ENCODE peak calls at places on chromosomes 7 and 10, in four cellular contexts. One of them, this sample, is unnamed.
A peak's percentile ranks its signal among the peaks of the same experiment; 100 is the strongest.

GRCh38 chr10:77898323-77899079 is 28.1 kb downstream of the DLG5 start:
- DNase-seq in nephron progenitor cell: no peak
- DNase-seq in tibial nerve: no peak
- DNase-seq in NB4: no peak
- DNase-seq in this sample: peak; percentile 83

GRCh38 chr10:78462728-78463228 is 429.1 kb downstream of the RPS24 start:
- DNase-seq in nephron progenitor cell: no peak
- DNase-seq in tibial nerve: no peak
- DNase-seq in NB4: no peak
- DNase-seq in this sample: no peak

GRCh38 chr7:4792537-4793126 is 17.2 kb downstream of the AP5Z1 start:
- DNase-seq in nephron progenitor cell: peak; percentile 37
- DNase-seq in tibial nerve: no peak
- DNase-seq in NB4: no peak
- DNase-seq in this sample: no peak

GRCh38 chr7:42237891-42238531 is 1.0 kb upstream of the GLI3 start:
- DNase-seq in nephron progenitor cell: peak; percentile 85
- DNase-seq in tibial nerve: peak; percentile 81
- DNase-seq in NB4: peak; percentile 18
- DNase-seq in this sample: no peak

GRCh38 chr10:70617798-70618568 is 15.4 kb upstream of the PRF1 start:
- DNase-seq in nephron progenitor cell: no peak
- DNase-seq in tibial nerve: no peak
- DNase-seq in NB4: no peak
- DNase-seq in this sample: no peak

GRCh38 chr10:102646610-102647432 is 2.5 kb downstream of the TRIM8 start:
- DNase-seq in nephron progenitor cell: peak; percentile 26
- DNase-seq in tibial nerve: peak; percentile 66
- DNase-seq in NB4: peak; percentile 52
- DNase-seq in this sample: no peak

GRCh38 chr10:122121059-122121458 is 132.1 kb downstream of the TACC2 start:
- DNase-seq in nephron progenitor cell: no peak
- DNase-seq in tibial nerve: no peak
- DNase-seq in NB4: no peak
- DNase-seq in this sample: no peak

GRCh38 chr7:80622531-80622930 is 15.9 kb upstream of the CD36 start:
- DNase-seq in nephron progenitor cell: no peak
- DNase-seq in tibial nerve: no peak
- DNase-seq in NB4: no peak
- DNase-seq in this sample: no peak

GRCh38 chr10:46551701-46552525 is 4.5 kb downstream of the GPRIN2 start:
- DNase-seq in nephron progenitor cell: peak; percentile 5
- DNase-seq in tibial nerve: peak; percentile 4
- DNase-seq in NB4: no peak
- DNase-seq in this sample: no peak

GRCh38 chr10:35890061-35890969 is 248.2 kb upstream of the FZD8 start:
- DNase-seq in nephron progenitor cell: peak; percentile 11
- DNase-seq in tibial nerve: no peak
- DNase-seq in NB4: no peak
- DNase-seq in this sample: no peak

GRCh38 chr7:101179117-101179779 is 845 bp downstream of the NAT16 start:
- DNase-seq in nephron progenitor cell: no peak
- DNase-seq in tibial nerve: no peak
- DNase-seq in NB4: peak; percentile 37
- DNase-seq in this sample: no peak

GRCh38 chr7:48250441-48250951 is 79.2 kb downstream of the ABCA13 start:
- DNase-seq in nephron progenitor cell: no peak
- DNase-seq in tibial nerve: no peak
- DNase-seq in NB4: no peak
- DNase-seq in this sample: no peak

GRCh38 chr10:122154733-122155366 is 116.2 kb upstream of the BTBD16 start:
- DNase-seq in nephron progenitor cell: no peak
- DNase-seq in tibial nerve: peak; percentile 48
- DNase-seq in NB4: no peak
- DNase-seq in this sample: no peak

GRCh38 chr10:68561804-68562649 is 1.9 kb downstream of the TET1 start:
- DNase-seq in nephron progenitor cell: peak; percentile 52
- DNase-seq in tibial nerve: peak; percentile 10
- DNase-seq in NB4: no peak
- DNase-seq in this sample: no peak

GRCh38 chr7:15628876-15629275 is 57.6 kb downstream of the MEOX2 start:
- DNase-seq in nephron progenitor cell: no peak
- DNase-seq in tibial nerve: no peak
- DNase-seq in NB4: no peak
- DNase-seq in this sample: peak; percentile 21

GRCh38 chr7:131656980-131657725 is 100.7 kb upstream of the PODXL start:
- DNase-seq in nephron progenitor cell: no peak
- DNase-seq in tibial nerve: no peak
- DNase-seq in NB4: no peak
- DNase-seq in this sample: no peak

GRCh38 chr7:23266918-23267317 is 20.3 kb downstream of the GPNMB start:
- DNase-seq in nephron progenitor cell: no peak
- DNase-seq in tibial nerve: no peak
- DNase-seq in NB4: no peak
- DNase-seq in this sample: no peak

GRCh38 chr10:68560201-68560915 is at the start of gene TET1:
- DNase-seq in nephron progenitor cell: peak; percentile 87
- DNase-seq in tibial nerve: peak; percentile 45
- DNase-seq in NB4: peak; percentile 84
- DNase-seq in this sample: no peak

GRCh38 chr10:34319197-34319846 is 495.8 kb downstream of the PARD3 start:
- DNase-seq in nephron progenitor cell: no peak
- DNase-seq in tibial nerve: no peak
- DNase-seq in NB4: no peak
- DNase-seq in this sample: peak; percentile 71

GRCh38 chr7:99504281-99504602 is 220 bp upstream of the ZKSCAN5 start:
- DNase-seq in nephron progenitor cell: peak; percentile 99
- DNase-seq in tibial nerve: no peak
- DNase-seq in NB4: no peak
- DNase-seq in this sample: no peak

GRCh38 chr10:6069101-6069931 is 7.1 kb upstream of the IL2RA start:
- DNase-seq in nephron progenitor cell: no peak
- DNase-seq in tibial nerve: no peak
- DNase-seq in NB4: peak; percentile 73
- DNase-seq in this sample: no peak

GRCh38 chr7:131108212-131108980 is 219.3 kb upstream of the MKLN1 start:
- DNase-seq in nephron progenitor cell: peak; percentile 41
- DNase-seq in tibial nerve: no peak
- DNase-seq in NB4: peak; percentile 12
- DNase-seq in this sample: no peak

GRCh38 chr10:28551086-28551485 is 18.2 kb downstream of the WAC start:
- DNase-seq in nephron progenitor cell: no peak
- DNase-seq in tibial nerve: no peak
- DNase-seq in NB4: no peak
- DNase-seq in this sample: no peak

GRCh38 chr7:46569117-46569433 is 648.0 kb upstream of the IGFBP3 start:
- DNase-seq in nephron progenitor cell: peak; percentile 36
- DNase-seq in tibial nerve: no peak
- DNase-seq in NB4: no peak
- DNase-seq in this sample: no peak

GRCh38 chr10:22505923-22506685 is 160.8 kb downstream of the SPAG6 start:
- DNase-seq in nephron progenitor cell: peak; percentile 37
- DNase-seq in tibial nerve: no peak
- DNase-seq in NB4: peak; percentile 3
- DNase-seq in this sample: peak; percentile 57

GRCh38 chr10:3963191-3963673 is 178.2 kb upstream of the KLF6 start:
- DNase-seq in nephron progenitor cell: no peak
- DNase-seq in tibial nerve: no peak
- DNase-seq in NB4: no peak
- DNase-seq in this sample: no peak

GRCh38 chr10:89531359-89531758 is 4.0 kb downstream of the SLC16A12 start:
- DNase-seq in nephron progenitor cell: no peak
- DNase-seq in tibial nerve: no peak
- DNase-seq in NB4: peak; percentile 9
- DNase-seq in this sample: no peak

GRCh38 chr10:86647773-86648705 is 6.3 kb upstream of the OPN4 start:
- DNase-seq in nephron progenitor cell: no peak
- DNase-seq in tibial nerve: no peak
- DNase-seq in NB4: no peak
- DNase-seq in this sample: no peak

DNA sequence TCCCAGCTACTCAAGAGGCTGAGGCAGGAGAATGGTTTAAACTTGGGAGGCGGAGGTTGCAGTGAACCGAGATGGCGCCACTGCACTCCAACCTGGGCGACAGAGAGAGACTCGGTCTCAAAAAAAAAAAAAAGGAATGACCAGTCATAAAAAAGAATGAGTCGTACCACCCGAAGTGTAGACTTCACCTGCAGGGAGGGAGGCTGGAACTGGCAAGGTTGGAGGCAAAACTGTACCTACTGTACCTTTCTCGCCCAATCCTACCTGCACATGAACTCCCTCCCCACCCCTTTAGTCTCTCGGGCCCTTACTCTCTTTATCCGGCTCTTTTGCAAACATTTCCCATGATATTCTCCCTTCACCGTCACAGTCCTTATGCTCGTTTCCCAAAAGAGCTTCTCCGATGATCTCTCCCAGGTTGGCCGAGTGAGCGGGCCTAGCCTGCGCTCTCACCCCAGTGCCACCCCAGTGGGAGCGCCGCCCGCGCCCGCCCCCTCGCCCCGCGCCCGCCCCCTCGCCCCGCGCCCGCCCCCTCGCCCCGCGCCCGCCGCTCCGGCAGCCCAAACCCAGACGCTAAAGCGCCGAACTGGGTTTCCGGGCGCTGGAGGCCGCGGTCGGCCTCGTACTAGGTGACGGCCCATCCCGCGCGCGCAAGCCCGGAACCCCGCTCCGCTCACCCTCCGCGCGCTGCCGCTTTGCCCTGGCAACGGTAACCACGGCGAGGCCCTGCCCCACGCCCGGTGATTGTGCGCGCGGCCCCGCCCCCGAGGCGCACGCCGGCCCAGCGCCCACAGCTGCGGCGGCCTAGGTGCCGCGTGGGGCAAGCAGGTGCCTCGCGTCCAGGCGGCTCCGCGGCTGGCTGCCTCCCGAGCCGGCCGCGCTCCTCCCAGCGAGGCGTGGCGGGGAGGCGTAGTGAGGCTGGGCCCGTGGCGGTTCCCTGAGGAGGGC is at the start of gene SMKR1:
- DNase-seq in nephron progenitor cell: peak; percentile 86
- DNase-seq in tibial nerve: peak; percentile 31
- DNase-seq in NB4: peak; percentile 80
- DNase-seq in this sample: no peak
- TF ChIP-seq CTCF in nephron progenitor cell: no peak
- TF ChIP-seq CTCF in tibial nerve: no peak
- TF ChIP-seq CTCF in NB4: no peak
- TF ChIP-seq CTCF in this sample: no peak

DNA sequence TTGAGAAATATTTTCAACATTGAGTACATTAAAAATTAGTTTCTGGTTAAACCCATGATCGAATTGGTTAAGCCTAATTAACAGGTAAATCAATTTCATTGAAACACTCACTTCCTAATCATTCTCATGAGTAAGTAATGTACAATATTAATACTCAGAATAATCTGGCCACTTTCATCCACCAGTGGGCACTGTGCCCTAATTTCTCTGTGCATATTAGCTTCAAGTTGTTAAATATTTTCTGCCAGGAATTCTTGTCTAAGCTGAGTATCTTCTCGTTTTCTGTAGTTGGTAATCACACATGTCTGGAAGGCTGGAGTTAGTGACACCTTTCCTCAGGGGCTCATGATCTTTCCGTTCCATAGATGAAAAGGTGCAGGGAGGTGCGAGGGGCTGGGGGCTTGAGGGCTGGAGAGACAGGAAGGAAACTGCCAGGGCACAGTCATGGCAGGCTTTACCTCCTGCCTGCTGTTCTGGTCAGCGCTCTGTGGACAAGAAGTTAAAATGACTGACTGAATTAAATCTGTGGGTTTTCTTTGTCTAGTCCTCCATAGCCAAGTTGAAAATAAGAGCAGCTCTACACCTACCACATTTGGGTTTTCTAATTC is 71.9 kb downstream of the WIPF3 start:
- DNase-seq in nephron progenitor cell: no peak
- DNase-seq in tibial nerve: peak; percentile 81
- DNase-seq in NB4: peak; percentile 59
- DNase-seq in this sample: no peak
- TF ChIP-seq CTCF in nephron progenitor cell: peak; percentile 36
- TF ChIP-seq CTCF in tibial nerve: peak; percentile 61
- TF ChIP-seq CTCF in NB4: peak; percentile 76
- TF ChIP-seq CTCF in this sample: peak; percentile 75

DNA sequence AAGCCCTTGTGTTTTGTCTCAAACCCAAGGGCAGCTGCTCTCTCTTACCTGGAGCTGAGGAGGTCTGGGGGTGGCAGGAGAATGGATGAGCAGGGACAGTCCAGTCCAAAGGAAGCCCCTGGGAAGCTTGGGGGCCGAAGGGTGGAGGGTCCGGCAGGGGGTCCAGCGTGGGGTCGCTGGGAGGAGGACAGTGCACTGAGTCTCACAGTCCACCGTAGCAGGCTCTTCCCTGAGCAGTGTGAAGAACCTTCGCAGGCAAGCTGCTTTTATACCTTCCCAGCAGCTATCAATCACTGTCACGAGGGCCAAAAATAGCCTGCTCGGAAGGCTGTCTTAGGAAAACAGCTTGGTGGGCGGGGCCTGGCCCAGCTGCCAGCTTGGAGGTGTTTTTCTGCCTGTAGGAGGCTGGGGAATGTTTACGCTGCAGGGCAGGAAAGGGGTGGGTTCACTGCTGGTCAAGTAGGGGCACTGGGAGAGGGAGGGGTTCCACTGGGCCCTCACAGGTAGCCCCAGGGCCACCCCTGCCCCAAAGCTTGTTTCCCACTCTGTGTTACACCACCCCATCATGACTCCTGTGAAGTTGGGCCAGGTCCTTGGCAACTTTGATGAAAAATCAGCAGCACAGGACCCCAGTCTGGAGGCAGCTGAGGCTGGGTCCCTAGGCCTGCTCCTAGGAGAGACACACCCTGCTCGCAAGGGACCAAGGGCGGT is at the start of gene DEPP1:
- DNase-seq in nephron progenitor cell: peak; percentile 93
- DNase-seq in tibial nerve: peak; percentile 93
- DNase-seq in NB4: no peak
- DNase-seq in this sample: peak; percentile 86
- TF ChIP-seq CTCF in nephron progenitor cell: no peak
- TF ChIP-seq CTCF in tibial nerve: peak; percentile 33
- TF ChIP-seq CTCF in NB4: no peak
- TF ChIP-seq CTCF in this sample: peak; percentile 23

GRCh38 chr10:101301111-101301731 is 52.7 kb upstream of the BTRC start:
- DNase-seq in nephron progenitor cell: no peak
- DNase-seq in tibial nerve: no peak
- DNase-seq in NB4: peak; percentile 72
- DNase-seq in this sample: no peak
- TF ChIP-seq CTCF in nephron progenitor cell: peak; percentile 33
- TF ChIP-seq CTCF in tibial nerve: no peak
- TF ChIP-seq CTCF in NB4: peak; percentile 71
- TF ChIP-seq CTCF in this sample: peak; percentile 58

DNA sequence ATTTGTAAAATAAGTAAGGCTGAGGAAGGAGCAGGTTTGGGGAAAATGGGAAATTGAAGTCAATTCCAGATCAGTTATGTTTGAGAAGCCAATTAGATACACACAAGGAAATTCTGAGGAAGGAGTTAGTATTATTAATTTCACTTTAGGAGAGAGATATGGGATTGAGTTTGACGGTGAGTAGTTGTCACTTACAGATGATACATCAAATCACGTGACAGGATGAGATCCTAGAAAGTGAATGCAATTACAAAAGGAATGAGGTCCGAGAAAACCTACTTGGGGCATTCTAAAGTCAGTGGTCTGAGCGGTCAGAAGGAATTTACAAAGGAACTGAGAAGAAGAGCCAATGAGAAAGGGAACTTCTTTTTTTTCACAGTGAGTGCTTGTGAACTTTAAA is 364.3 kb upstream of the TMEM229A start:
- DNase-seq in nephron progenitor cell: no peak
- DNase-seq in tibial nerve: no peak
- DNase-seq in NB4: no peak
- DNase-seq in this sample: no peak
- TF ChIP-seq CTCF in nephron progenitor cell: no peak
- TF ChIP-seq CTCF in tibial nerve: no peak
- TF ChIP-seq CTCF in NB4: no peak
- TF ChIP-seq CTCF in this sample: no peak

GRCh38 chr7:39416866-39417265 is 149.3 kb upstream of the YAE1 start:
- DNase-seq in nephron progenitor cell: no peak
- DNase-seq in tibial nerve: no peak
- DNase-seq in NB4: no peak
- DNase-seq in this sample: no peak
- TF ChIP-seq CTCF in nephron progenitor cell: no peak
- TF ChIP-seq CTCF in tibial nerve: no peak
- TF ChIP-seq CTCF in NB4: no peak
- TF ChIP-seq CTCF in this sample: no peak